ENCODE peak calls at places on chromosomes 3 and 15, in ten cellular contexts. One of them, this sample, is unnamed.

GRCh38 chr3:59527493-59527892 is 477.7 kb upstream of the CFAP20DC start:
- ATAC-seq in natural killer cell: no peak
- ATAC-seq in T-helper 17 cell: no peak
- ATAC-seq in HepG2: no peak
- ATAC-seq in Right ventricle myocardium superior: no peak
- ATAC-seq in pancreas: no peak
- ATAC-seq in activated naive CD8-positive, alpha-beta T cell treated with anti-CD3 and anti-CD28 coated beads, Interleukin-2, amount 50 U/mL, for 24 hours: peak
- ATAC-seq in upper lobe of left lung: no peak
- ATAC-seq in GM12878: no peak
- ATAC-seq in right cardiac atrium: no peak
- ATAC-seq in this sample: no peak

GRCh38 chr15:70154440-70155347 is 57.0 kb upstream of the TLE3 start:
- ATAC-seq in Right ventricle myocardium superior: peak
- ATAC-seq in T-helper 17 cell: no peak
- ATAC-seq in GM12878: no peak
- ATAC-seq in right cardiac atrium: peak
- ATAC-seq in HepG2: peak
- ATAC-seq in natural killer cell: no peak
- ATAC-seq in pancreas: no peak
- ATAC-seq in upper lobe of left lung: peak
- ATAC-seq in activated naive CD8-positive, alpha-beta T cell treated with anti-CD3 and anti-CD28 coated beads, Interleukin-2, amount 50 U/mL, for 24 hours: no peak
- ATAC-seq in this sample: no peak

GRCh38 chr3:63869929-63870328 is 6.3 kb downstream of the ATXN7 start:
- ATAC-seq in T-helper 17 cell: no peak
- ATAC-seq in Right ventricle myocardium superior: no peak
- ATAC-seq in upper lobe of left lung: no peak
- ATAC-seq in activated naive CD8-positive, alpha-beta T cell treated with anti-CD3 and anti-CD28 coated beads, Interleukin-2, amount 50 U/mL, for 24 hours: no peak
- ATAC-seq in right cardiac atrium: no peak
- ATAC-seq in natural killer cell: no peak
- ATAC-seq in pancreas: no peak
- ATAC-seq in GM12878: no peak
- ATAC-seq in HepG2: no peak
- ATAC-seq in this sample: no peak

GRCh38 chr15:65632780-65633384 is 11.1 kb downstream of the SLC24A1 start:
- ATAC-seq in Right ventricle myocardium superior: no peak
- ATAC-seq in natural killer cell: no peak
- ATAC-seq in HepG2: no peak
- ATAC-seq in upper lobe of left lung: no peak
- ATAC-seq in right cardiac atrium: no peak
- ATAC-seq in T-helper 17 cell: no peak
- ATAC-seq in pancreas: no peak
- ATAC-seq in activated naive CD8-positive, alpha-beta T cell treated with anti-CD3 and anti-CD28 coated beads, Interleukin-2, amount 50 U/mL, for 24 hours: no peak
- ATAC-seq in GM12878: no peak
- ATAC-seq in this sample: no peak

GRCh38 chr3:66565301-66565700 is 64.5 kb upstream of the LRIG1 start:
- ATAC-seq in activated naive CD8-positive, alpha-beta T cell treated with anti-CD3 and anti-CD28 coated beads, Interleukin-2, amount 50 U/mL, for 24 hours: no peak
- ATAC-seq in GM12878: no peak
- ATAC-seq in T-helper 17 cell: no peak
- ATAC-seq in pancreas: no peak
- ATAC-seq in natural killer cell: no peak
- ATAC-seq in right cardiac atrium: no peak
- ATAC-seq in HepG2: no peak
- ATAC-seq in Right ventricle myocardium superior: no peak
- ATAC-seq in upper lobe of left lung: no peak
- ATAC-seq in this sample: no peak

GRCh38 chr15:35486296-35486695 is 59.7 kb downstream of the DPH6 start:
- ATAC-seq in right cardiac atrium: no peak
- ATAC-seq in upper lobe of left lung: no peak
- ATAC-seq in T-helper 17 cell: no peak
- ATAC-seq in Right ventricle myocardium superior: no peak
- ATAC-seq in natural killer cell: no peak
- ATAC-seq in activated naive CD8-positive, alpha-beta T cell treated with anti-CD3 and anti-CD28 coated beads, Interleukin-2, amount 50 U/mL, for 24 hours: no peak
- ATAC-seq in pancreas: no peak
- ATAC-seq in GM12878: no peak
- ATAC-seq in HepG2: no peak
- ATAC-seq in this sample: no peak

GRCh38 chr3:47337656-47338055 is 43.2 kb upstream of the PTPN23 start:
- ATAC-seq in activated naive CD8-positive, alpha-beta T cell treated with anti-CD3 and anti-CD28 coated beads, Interleukin-2, amount 50 U/mL, for 24 hours: no peak
- ATAC-seq in GM12878: no peak
- ATAC-seq in pancreas: no peak
- ATAC-seq in upper lobe of left lung: no peak
- ATAC-seq in T-helper 17 cell: no peak
- ATAC-seq in right cardiac atrium: no peak
- ATAC-seq in Right ventricle myocardium superior: no peak
- ATAC-seq in HepG2: no peak
- ATAC-seq in natural killer cell: no peak
- ATAC-seq in this sample: no peak

GRCh38 chr15:42121667-42122066 is 27.3 kb upstream of the PLA2G4D start:
- ATAC-seq in upper lobe of left lung: peak
- ATAC-seq in natural killer cell: no peak
- ATAC-seq in HepG2: peak
- ATAC-seq in activated naive CD8-positive, alpha-beta T cell treated with anti-CD3 and anti-CD28 coated beads, Interleukin-2, amount 50 U/mL, for 24 hours: no peak
- ATAC-seq in GM12878: no peak
- ATAC-seq in T-helper 17 cell: no peak
- ATAC-seq in Right ventricle myocardium superior: no peak
- ATAC-seq in pancreas: no peak
- ATAC-seq in right cardiac atrium: peak
- ATAC-seq in this sample: no peak

GRCh38 chr15:100330221-100330620 is 11.6 kb downstream of the ADAMTS17 start:
- ATAC-seq in GM12878: no peak
- ATAC-seq in Right ventricle myocardium superior: no peak
- ATAC-seq in pancreas: no peak
- ATAC-seq in activated naive CD8-positive, alpha-beta T cell treated with anti-CD3 and anti-CD28 coated beads, Interleukin-2, amount 50 U/mL, for 24 hours: peak
- ATAC-seq in T-helper 17 cell: peak
- ATAC-seq in natural killer cell: peak
- ATAC-seq in upper lobe of left lung: no peak
- ATAC-seq in HepG2: no peak
- ATAC-seq in right cardiac atrium: no peak
- ATAC-seq in this sample: no peak

GRCh38 chr15:80986487-80986886 is 3.1 kb downstream of the MESD start:
- ATAC-seq in pancreas: no peak
- ATAC-seq in activated naive CD8-positive, alpha-beta T cell treated with anti-CD3 and anti-CD28 coated beads, Interleukin-2, amount 50 U/mL, for 24 hours: no peak
- ATAC-seq in T-helper 17 cell: no peak
- ATAC-seq in HepG2: no peak
- ATAC-seq in natural killer cell: no peak
- ATAC-seq in upper lobe of left lung: no peak
- ATAC-seq in GM12878: no peak
- ATAC-seq in right cardiac atrium: no peak
- ATAC-seq in Right ventricle myocardium superior: no peak
- ATAC-seq in this sample: no peak

GRCh38 chr3:127017229-127017628 is 34.3 kb downstream of the PLXNA1 start:
- ATAC-seq in Right ventricle myocardium superior: no peak
- ATAC-seq in upper lobe of left lung: no peak
- ATAC-seq in right cardiac atrium: no peak
- ATAC-seq in activated naive CD8-positive, alpha-beta T cell treated with anti-CD3 and anti-CD28 coated beads, Interleukin-2, amount 50 U/mL, for 24 hours: no peak
- ATAC-seq in natural killer cell: no peak
- ATAC-seq in HepG2: no peak
- ATAC-seq in GM12878: no peak
- ATAC-seq in T-helper 17 cell: no peak
- ATAC-seq in pancreas: no peak
- ATAC-seq in this sample: no peak

GRCh38 chr15:27249046-27249722 is 278.2 kb downstream of the GABRG3 start:
- ATAC-seq in pancreas: no peak
- ATAC-seq in Right ventricle myocardium superior: no peak
- ATAC-seq in HepG2: no peak
- ATAC-seq in T-helper 17 cell: no peak
- ATAC-seq in activated naive CD8-positive, alpha-beta T cell treated with anti-CD3 and anti-CD28 coated beads, Interleukin-2, amount 50 U/mL, for 24 hours: no peak
- ATAC-seq in GM12878: no peak
- ATAC-seq in upper lobe of left lung: no peak
- ATAC-seq in natural killer cell: no peak
- ATAC-seq in right cardiac atrium: no peak
- ATAC-seq in this sample: no peak

GRCh38 chr15:41936649-41937567 is 35.4 kb downstream of the EHD4 start:
- ATAC-seq in natural killer cell: peak
- ATAC-seq in HepG2: no peak
- ATAC-seq in Right ventricle myocardium superior: peak
- ATAC-seq in GM12878: peak
- ATAC-seq in activated naive CD8-positive, alpha-beta T cell treated with anti-CD3 and anti-CD28 coated beads, Interleukin-2, amount 50 U/mL, for 24 hours: peak
- ATAC-seq in upper lobe of left lung: peak
- ATAC-seq in pancreas: peak
- ATAC-seq in T-helper 17 cell: peak
- ATAC-seq in right cardiac atrium: peak
- ATAC-seq in this sample: peak

GRCh38 chr3:196813903-196814302 is 53.8 kb upstream of the SENP5 start:
- ATAC-seq in pancreas: no peak
- ATAC-seq in T-helper 17 cell: no peak
- ATAC-seq in Right ventricle myocardium superior: peak
- ATAC-seq in natural killer cell: no peak
- ATAC-seq in right cardiac atrium: peak
- ATAC-seq in upper lobe of left lung: no peak
- ATAC-seq in GM12878: no peak
- ATAC-seq in HepG2: no peak
- ATAC-seq in activated naive CD8-positive, alpha-beta T cell treated with anti-CD3 and anti-CD28 coated beads, Interleukin-2, amount 50 U/mL, for 24 hours: no peak
- ATAC-seq in this sample: no peak

GRCh38 chr15:99504071-99504822 is 61.5 kb upstream of the MEF2A start:
- ATAC-seq in upper lobe of left lung: no peak
- ATAC-seq in GM12878: peak
- ATAC-seq in Right ventricle myocardium superior: no peak
- ATAC-seq in activated naive CD8-positive, alpha-beta T cell treated with anti-CD3 and anti-CD28 coated beads, Interleukin-2, amount 50 U/mL, for 24 hours: peak
- ATAC-seq in right cardiac atrium: no peak
- ATAC-seq in T-helper 17 cell: no peak
- ATAC-seq in HepG2: no peak
- ATAC-seq in pancreas: no peak
- ATAC-seq in natural killer cell: no peak
- ATAC-seq in this sample: peak

GRCh38 chr15:73906346-73907017 is 19.8 kb upstream of the LOXL1 start:
- ATAC-seq in Right ventricle myocardium superior: no peak
- ATAC-seq in natural killer cell: no peak
- ATAC-seq in right cardiac atrium: no peak
- ATAC-seq in upper lobe of left lung: no peak
- ATAC-seq in GM12878: no peak
- ATAC-seq in T-helper 17 cell: no peak
- ATAC-seq in pancreas: no peak
- ATAC-seq in activated naive CD8-positive, alpha-beta T cell treated with anti-CD3 and anti-CD28 coated beads, Interleukin-2, amount 50 U/mL, for 24 hours: no peak
- ATAC-seq in HepG2: no peak
- ATAC-seq in this sample: no peak

GRCh38 chr3:29452923-29453277 is 172.0 kb downstream of the RBMS3 start:
- ATAC-seq in GM12878: no peak
- ATAC-seq in T-helper 17 cell: no peak
- ATAC-seq in pancreas: no peak
- ATAC-seq in Right ventricle myocardium superior: peak
- ATAC-seq in natural killer cell: no peak
- ATAC-seq in right cardiac atrium: no peak
- ATAC-seq in activated naive CD8-positive, alpha-beta T cell treated with anti-CD3 and anti-CD28 coated beads, Interleukin-2, amount 50 U/mL, for 24 hours: no peak
- ATAC-seq in upper lobe of left lung: no peak
- ATAC-seq in HepG2: no peak
- ATAC-seq in this sample: no peak

GRCh38 chr3:160697628-160698382 is 20.8 kb downstream of the ARL14 start:
- ATAC-seq in T-helper 17 cell: no peak
- ATAC-seq in pancreas: peak
- ATAC-seq in Right ventricle myocardium superior: peak
- ATAC-seq in natural killer cell: no peak
- ATAC-seq in upper lobe of left lung: no peak
- ATAC-seq in right cardiac atrium: peak
- ATAC-seq in GM12878: peak
- ATAC-seq in HepG2: no peak
- ATAC-seq in activated naive CD8-positive, alpha-beta T cell treated with anti-CD3 and anti-CD28 coated beads, Interleukin-2, amount 50 U/mL, for 24 hours: no peak
- ATAC-seq in this sample: peak

GRCh38 chr3:64687381-64687780 is 419 bp downstream of the ADAMTS9 start:
- ATAC-seq in activated naive CD8-positive, alpha-beta T cell treated with anti-CD3 and anti-CD28 coated beads, Interleukin-2, amount 50 U/mL, for 24 hours: no peak
- ATAC-seq in upper lobe of left lung: peak
- ATAC-seq in GM12878: no peak
- ATAC-seq in natural killer cell: no peak
- ATAC-seq in pancreas: peak
- ATAC-seq in right cardiac atrium: peak
- ATAC-seq in HepG2: peak
- ATAC-seq in T-helper 17 cell: no peak
- ATAC-seq in Right ventricle myocardium superior: peak
- ATAC-seq in this sample: no peak

GRCh38 chr3:56744016-56744415 is 57.7 kb downstream of the ARHGEF3 start:
- ATAC-seq in activated naive CD8-positive, alpha-beta T cell treated with anti-CD3 and anti-CD28 coated beads, Interleukin-2, amount 50 U/mL, for 24 hours: no peak
- ATAC-seq in HepG2: no peak
- ATAC-seq in upper lobe of left lung: no peak
- ATAC-seq in T-helper 17 cell: no peak
- ATAC-seq in GM12878: no peak
- ATAC-seq in natural killer cell: no peak
- ATAC-seq in Right ventricle myocardium superior: no peak
- ATAC-seq in pancreas: no peak
- ATAC-seq in right cardiac atrium: no peak
- ATAC-seq in this sample: no peak

GRCh38 chr15:40875996-40876740 is 2.1 kb upstream of the RHOV start:
- ATAC-seq in HepG2: no peak
- ATAC-seq in Right ventricle myocardium superior: no peak
- ATAC-seq in activated naive CD8-positive, alpha-beta T cell treated with anti-CD3 and anti-CD28 coated beads, Interleukin-2, amount 50 U/mL, for 24 hours: no peak
- ATAC-seq in pancreas: no peak
- ATAC-seq in natural killer cell: no peak
- ATAC-seq in T-helper 17 cell: no peak
- ATAC-seq in right cardiac atrium: no peak
- ATAC-seq in GM12878: no peak
- ATAC-seq in upper lobe of left lung: no peak
- ATAC-seq in this sample: no peak

GRCh38 chr3:46935168-46935858 is 41.2 kb downstream of the CCDC12 start:
- ATAC-seq in pancreas: peak
- ATAC-seq in HepG2: peak
- ATAC-seq in upper lobe of left lung: peak
- ATAC-seq in natural killer cell: no peak
- ATAC-seq in activated naive CD8-positive, alpha-beta T cell treated with anti-CD3 and anti-CD28 coated beads, Interleukin-2, amount 50 U/mL, for 24 hours: peak
- ATAC-seq in Right ventricle myocardium superior: peak
- ATAC-seq in T-helper 17 cell: no peak
- ATAC-seq in GM12878: no peak
- ATAC-seq in right cardiac atrium: peak
- ATAC-seq in this sample: no peak

GRCh38 chr3:107242579-107242978 is 134.7 kb upstream of the CCDC54 start:
- ATAC-seq in Right ventricle myocardium superior: no peak
- ATAC-seq in HepG2: no peak
- ATAC-seq in T-helper 17 cell: no peak
- ATAC-seq in right cardiac atrium: no peak
- ATAC-seq in activated naive CD8-positive, alpha-beta T cell treated with anti-CD3 and anti-CD28 coated beads, Interleukin-2, amount 50 U/mL, for 24 hours: no peak
- ATAC-seq in natural killer cell: no peak
- ATAC-seq in pancreas: no peak
- ATAC-seq in upper lobe of left lung: no peak
- ATAC-seq in GM12878: no peak
- ATAC-seq in this sample: no peak

GRCh38 chr15:95262866-95263564 is 1031.7 kb downstream of the MCTP2 start:
- ATAC-seq in pancreas: no peak
- ATAC-seq in Right ventricle myocardium superior: no peak
- ATAC-seq in activated naive CD8-positive, alpha-beta T cell treated with anti-CD3 and anti-CD28 coated beads, Interleukin-2, amount 50 U/mL, for 24 hours: no peak
- ATAC-seq in right cardiac atrium: no peak
- ATAC-seq in T-helper 17 cell: no peak
- ATAC-seq in GM12878: no peak
- ATAC-seq in natural killer cell: no peak
- ATAC-seq in HepG2: no peak
- ATAC-seq in upper lobe of left lung: no peak
- ATAC-seq in this sample: no peak

GRCh38 chr3:89697321-89697916 is 590.0 kb downstream of the EPHA3 start:
- ATAC-seq in right cardiac atrium: no peak
- ATAC-seq in pancreas: no peak
- ATAC-seq in T-helper 17 cell: no peak
- ATAC-seq in Right ventricle myocardium superior: no peak
- ATAC-seq in upper lobe of left lung: no peak
- ATAC-seq in GM12878: no peak
- ATAC-seq in activated naive CD8-positive, alpha-beta T cell treated with anti-CD3 and anti-CD28 coated beads, Interleukin-2, amount 50 U/mL, for 24 hours: no peak
- ATAC-seq in natural killer cell: no peak
- ATAC-seq in HepG2: no peak
- ATAC-seq in this sample: no peak

GRCh38 chr15:38004218-38004848 is 69.9 kb downstream of the TMCO5A start:
- ATAC-seq in upper lobe of left lung: peak
- ATAC-seq in Right ventricle myocardium superior: no peak
- ATAC-seq in T-helper 17 cell: no peak
- ATAC-seq in HepG2: no peak
- ATAC-seq in natural killer cell: no peak
- ATAC-seq in activated naive CD8-positive, alpha-beta T cell treated with anti-CD3 and anti-CD28 coated beads, Interleukin-2, amount 50 U/mL, for 24 hours: no peak
- ATAC-seq in pancreas: no peak
- ATAC-seq in right cardiac atrium: no peak
- ATAC-seq in GM12878: no peak
- ATAC-seq in this sample: no peak

GRCh38 chr15:73994912-73995622 is 551 bp downstream of the PML start:
- ATAC-seq in T-helper 17 cell: no peak
- ATAC-seq in HepG2: peak
- ATAC-seq in Right ventricle myocardium superior: peak
- ATAC-seq in pancreas: peak
- ATAC-seq in GM12878: peak
- ATAC-seq in right cardiac atrium: peak
- ATAC-seq in activated naive CD8-positive, alpha-beta T cell treated with anti-CD3 and anti-CD28 coated beads, Interleukin-2, amount 50 U/mL, for 24 hours: no peak
- ATAC-seq in natural killer cell: no peak
- ATAC-seq in upper lobe of left lung: peak
- ATAC-seq in this sample: no peak

GRCh38 chr3:33901862-33902563 is 103.6 kb downstream of the PDCD6IP start:
- ATAC-seq in upper lobe of left lung: no peak
- ATAC-seq in right cardiac atrium: no peak
- ATAC-seq in pancreas: no peak
- ATAC-seq in Right ventricle myocardium superior: no peak
- ATAC-seq in GM12878: no peak
- ATAC-seq in HepG2: no peak
- ATAC-seq in activated naive CD8-positive, alpha-beta T cell treated with anti-CD3 and anti-CD28 coated beads, Interleukin-2, amount 50 U/mL, for 24 hours: no peak
- ATAC-seq in T-helper 17 cell: no peak
- ATAC-seq in natural killer cell: no peak
- ATAC-seq in this sample: no peak